ENCODE peak calls at places on chromosomes 11 and 22, in nine cellular contexts. Q is brain microvascular endothelial cell, C is cardiac fibroblast, F is AG04450, M is neural crest cell, J is heart right ventricle, N is suprapubic skin, A is fibroblast of lung, E is mammary epithelial cell. B is an unnamed sample.

GRCh38 chr11:108906826-108907225 is 242.0 kb downstream of the DDX10 start:
- DNase-seq in Q (no peak), C (no peak), F (no peak), M (no peak), J (no peak), N (no peak), A (peak), E (no peak), B (no peak)

GRCh38 chr11:46493786-46494185 is 100.0 kb downstream of the AMBRA1 start:
- DNase-seq in Q (no peak), C (no peak), F (no peak), M (no peak), J (no peak), N (no peak), A (peak), E (no peak), B (no peak)

GRCh38 chr11:612201-612960 is 3.4 kb downstream of the IRF7 start:
- DNase-seq in Q (no peak), C (peak), F (no peak), M (no peak), J (no peak), N (no peak), A (peak), E (no peak), B (no peak)

GRCh38 chr11:117384045-117384444 is 56.4 kb downstream of the CEP164 start:
- DNase-seq in Q (peak), C (peak), F (peak), M (no peak), J (no peak), N (no peak), A (peak), E (peak), B (peak)

GRCh38 chr11:41659990-41660389 is 200.5 kb upstream of the LRRC4C start:
- DNase-seq in Q (no peak), C (peak), F (no peak), M (no peak), J (no peak), N (no peak), A (no peak), E (peak), B (peak)

GRCh38 chr22:35195821-35196220 is 61.5 kb upstream of the HMGXB4 start:
- DNase-seq in Q (no peak), C (no peak), F (no peak), M (no peak), J (no peak), N (no peak), A (no peak), E (no peak), B (no peak)

GRCh38 chr22:32823024-32823730 is 21.7 kb downstream of the TIMP3 start:
- DNase-seq in Q (no peak), C (peak), F (no peak), M (peak), J (no peak), N (no peak), A (no peak), E (no peak), B (peak)

GRCh38 chr11:36141595-36141994 is 147.6 kb downstream of the COMMD9 start:
- DNase-seq in Q (no peak), C (no peak), F (no peak), M (no peak), J (no peak), N (no peak), A (no peak), E (no peak), B (no peak)

GRCh38 chr22:38167988-38168407 is 13.6 kb downstream of the PLA2G6 start:
- DNase-seq in Q (no peak), C (peak), F (no peak), M (no peak), J (peak), N (no peak), A (no peak), E (peak), B (no peak)

GRCh38 chr11:77071671-77072605 is 5.2 kb downstream of the CAPN5 start:
- DNase-seq in Q (peak), C (peak), F (no peak), M (no peak), J (no peak), N (peak), A (peak), E (no peak), B (no peak)

GRCh38 chr11:93236741-93237675 is 39.2 kb upstream of the SLC36A4 start:
- DNase-seq in Q (peak), C (peak), F (no peak), M (peak), J (no peak), N (no peak), A (peak), E (peak), B (peak)

GRCh38 chr22:41273128-41273527 is 12.9 kb downstream of the RANGAP1 start:
- DNase-seq in Q (no peak), C (no peak), F (no peak), M (no peak), J (no peak), N (no peak), A (no peak), E (no peak), B (no peak)

GRCh38 chr11:119147604-119148333 is 1.1 kb upstream of the ABCG4 start:
- DNase-seq in Q (no peak), C (no peak), F (no peak), M (no peak), J (no peak), N (no peak), A (no peak), E (no peak), B (no peak)

GRCh38 chr11:20493340-20493739 is 105.8 kb downstream of the PRMT3 start:
- DNase-seq in Q (no peak), C (peak), F (no peak), M (no peak), J (no peak), N (no peak), A (no peak), E (no peak), B (no peak)

GRCh38 chr11:75498556-75499255 is 27.0 kb downstream of the GDPD5 start:
- DNase-seq in Q (no peak), C (peak), F (no peak), M (no peak), J (no peak), N (no peak), A (peak), E (no peak), B (no peak)

GRCh38 chr11:97751405-97751804 is 1269.3 kb upstream of the CNTN5 start:
- DNase-seq in Q (no peak), C (no peak), F (no peak), M (no peak), J (peak), N (no peak), A (no peak), E (no peak), B (no peak)

DNA sequence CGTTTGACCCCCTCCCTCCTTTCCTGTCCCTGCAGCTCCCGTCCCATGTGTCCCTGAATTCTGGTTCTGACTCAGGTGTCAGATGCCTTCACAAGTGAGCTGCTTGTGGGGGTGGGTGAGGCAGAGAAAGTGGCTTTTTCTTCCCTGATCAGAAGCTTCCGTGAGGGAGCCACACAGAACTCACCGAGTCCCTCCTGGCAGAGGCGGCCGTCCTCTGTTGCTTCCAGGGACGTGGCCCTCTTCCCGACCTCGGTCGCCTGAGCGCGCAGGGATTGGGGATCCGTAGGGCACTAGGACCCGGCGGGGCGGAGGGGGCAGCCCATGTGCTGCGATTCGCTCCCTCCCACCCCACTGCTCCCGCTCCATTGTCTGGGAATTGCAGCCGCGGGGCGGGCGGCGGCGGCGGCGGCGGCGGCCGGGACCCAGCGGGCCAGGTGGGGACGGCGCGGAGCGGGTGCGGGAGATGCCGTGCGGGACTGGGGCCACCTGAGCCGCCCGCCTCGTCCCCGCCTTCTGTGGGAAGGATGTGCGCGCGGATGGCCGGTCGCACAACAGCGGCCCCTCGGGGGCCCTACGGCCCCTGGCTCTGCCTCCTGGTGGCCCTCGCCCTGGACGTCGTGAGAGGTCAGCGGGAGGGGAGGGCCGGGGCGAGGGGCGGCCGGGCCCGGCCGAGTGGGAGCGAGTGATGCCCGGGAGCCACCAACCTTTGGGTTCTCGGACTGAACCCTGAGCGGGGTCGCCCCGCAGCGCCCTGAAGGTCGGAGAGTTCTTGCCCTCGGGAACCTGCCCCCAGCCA is at the start of gene TMEM132A:
- DNase-seq in Q (peak), C (peak), F (no peak), M (peak), J (peak), N (no peak), A (peak), E (peak), B (no peak)
- TF ChIP-seq CTCF in Q (no peak), C (no peak), F (no peak), M (no peak), J (no peak), N (no peak), A (no peak), E (peak), B (no peak)

GRCh38 chr11:123033895-123034294 is 28.0 kb downstream of the HSPA8 start:
- DNase-seq in Q (no peak), C (peak), F (no peak), M (no peak), J (no peak), N (peak), A (no peak), E (no peak), B (no peak)
- TF ChIP-seq CTCF in Q (peak), C (peak), F (peak), M (no peak), J (peak), N (no peak), A (peak), E (no peak), B (peak)

GRCh38 chr11:78615724-78616123 is 41.1 kb upstream of the NARS2 start:
- DNase-seq in Q (no peak), C (no peak), F (no peak), M (no peak), J (no peak), N (no peak), A (no peak), E (no peak), B (no peak)
- TF ChIP-seq CTCF in Q (no peak), C (peak), F (peak), M (no peak), J (no peak), N (no peak), A (no peak), E (peak), B (no peak)

DNA sequence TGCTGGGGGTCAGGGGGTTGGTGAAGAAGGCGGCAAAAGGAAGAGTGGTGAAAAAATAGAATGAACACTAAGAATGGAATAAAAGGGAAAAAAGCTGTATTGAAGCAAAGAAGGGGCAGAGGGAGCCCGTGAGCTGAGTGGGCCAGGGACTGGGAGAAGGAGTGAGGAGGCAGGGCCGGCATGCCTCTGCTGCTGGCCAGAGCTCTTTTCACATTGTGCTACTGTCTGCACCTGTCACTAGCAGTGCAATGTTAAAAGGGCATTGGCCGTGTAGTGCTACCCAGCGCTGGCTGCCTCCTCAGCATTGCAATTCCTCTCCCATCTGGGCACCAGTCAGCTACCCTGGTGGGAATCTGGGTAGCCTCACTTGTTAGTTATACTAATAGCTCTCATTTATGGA is 8.7 kb downstream of the YPEL4 start:
- DNase-seq in Q (peak), C (peak), F (no peak), M (peak), J (no peak), N (no peak), A (no peak), E (no peak), B (no peak)
- TF ChIP-seq CTCF in Q (peak), C (peak), F (peak), M (peak), J (peak), N (no peak), A (peak), E (peak), B (peak)

DNA sequence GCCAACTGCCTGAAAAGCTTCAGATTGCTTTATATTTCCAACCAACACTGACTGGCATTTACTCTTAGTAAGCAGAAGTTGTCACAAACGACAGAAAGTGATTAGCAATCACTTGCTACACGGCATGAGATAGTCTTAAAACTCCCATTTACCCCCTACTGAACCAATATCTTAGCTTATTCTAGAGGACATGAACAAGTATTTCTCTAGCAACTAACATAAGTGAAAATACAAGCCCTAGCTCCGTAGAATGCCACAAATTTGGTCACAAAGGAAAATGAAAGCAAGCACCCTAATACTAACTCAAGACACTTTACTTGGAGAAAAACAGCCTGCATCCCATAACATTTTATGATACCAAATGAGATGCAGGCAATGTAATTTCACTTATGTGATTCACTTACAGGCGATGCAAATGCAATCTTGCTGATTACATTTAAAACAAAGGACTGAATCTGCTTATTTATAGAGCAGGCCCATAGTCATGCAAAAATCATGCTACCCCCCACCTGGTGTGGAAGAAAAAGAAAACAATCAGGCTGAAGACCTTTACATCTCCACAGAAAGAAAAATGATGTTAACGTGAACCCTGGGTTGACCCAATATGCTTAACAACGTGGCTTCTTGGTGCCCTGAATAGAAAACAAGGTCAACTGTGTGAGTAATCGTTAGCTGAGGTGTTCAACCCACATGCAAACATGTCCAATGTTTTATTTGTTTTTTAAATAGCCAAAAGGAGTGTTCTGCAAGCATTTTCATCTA is 25.6 kb downstream of the MPPED2 start:
- DNase-seq in Q (no peak), C (no peak), F (no peak), M (no peak), J (no peak), N (no peak), A (no peak), E (no peak), B (no peak)
- TF ChIP-seq CTCF in Q (no peak), C (no peak), F (no peak), M (no peak), J (no peak), N (no peak), A (no peak), E (no peak), B (no peak)

GRCh38 chr11:61994981-61995380 is 27.5 kb upstream of the FTH1 start:
- DNase-seq in Q (no peak), C (no peak), F (no peak), M (no peak), J (no peak), N (no peak), A (no peak), E (no peak), B (no peak)

GRCh38 chr11:62001450-62002178 is 34.2 kb upstream of the FTH1 start:
- DNase-seq in Q (no peak), C (peak), F (no peak), M (no peak), J (peak), N (no peak), A (peak), E (no peak), B (no peak)

GRCh38 chr11:62000539-62001446 is 33.4 kb upstream of the FTH1 start:
- DNase-seq in Q (no peak), C (no peak), F (no peak), M (no peak), J (no peak), N (no peak), A (no peak), E (no peak), B (no peak)

GRCh38 chr11:61999141-61999975 is 31.9 kb upstream of the FTH1 start:
- DNase-seq in Q (no peak), C (no peak), F (no peak), M (no peak), J (no peak), N (no peak), A (peak), E (peak), B (no peak)

GRCh38 chr11:61996933-61997332 is 29.5 kb upstream of the FTH1 start:
- DNase-seq in Q (no peak), C (no peak), F (no peak), M (no peak), J (no peak), N (no peak), A (no peak), E (no peak), B (no peak)
- TF ChIP-seq CTCF in Q (no peak), C (no peak), F (no peak), M (no peak), J (no peak), N (no peak), A (no peak), E (no peak), B (no peak)

GRCh38 chr22:36386351-36386899 is 1.3 kb downstream of the MYH9 start:
- DNase-seq in Q (no peak), C (peak), F (no peak), M (no peak), J (peak), N (no peak), A (no peak), E (no peak), B (no peak)
- TF ChIP-seq CTCF in Q (no peak), C (no peak), F (peak), M (no peak), J (no peak), N (no peak), A (no peak), E (no peak), B (no peak)

GRCh38 chr11:70109903-70110302 is 31.8 kb downstream of the ANO1 start:
- DNase-seq in Q (no peak), C (no peak), F (no peak), M (no peak), J (peak), N (no peak), A (no peak), E (no peak), B (no peak)

GRCh38 chr11:70111269-70112016 is 33.3 kb downstream of the ANO1 start:
- DNase-seq in Q (peak), C (peak), F (peak), M (peak), J (peak), N (peak), A (peak), E (no peak), B (peak)

GRCh38 chr11:70110538-70111055 is 32.5 kb downstream of the ANO1 start:
- DNase-seq in Q (no peak), C (no peak), F (no peak), M (no peak), J (peak), N (no peak), A (no peak), E (no peak), B (no peak)

GRCh38 chr11:70109006-70109405 is 30.9 kb downstream of the ANO1 start:
- DNase-seq in Q (peak), C (no peak), F (no peak), M (no peak), J (peak), N (no peak), A (no peak), E (no peak), B (peak)

DNA sequence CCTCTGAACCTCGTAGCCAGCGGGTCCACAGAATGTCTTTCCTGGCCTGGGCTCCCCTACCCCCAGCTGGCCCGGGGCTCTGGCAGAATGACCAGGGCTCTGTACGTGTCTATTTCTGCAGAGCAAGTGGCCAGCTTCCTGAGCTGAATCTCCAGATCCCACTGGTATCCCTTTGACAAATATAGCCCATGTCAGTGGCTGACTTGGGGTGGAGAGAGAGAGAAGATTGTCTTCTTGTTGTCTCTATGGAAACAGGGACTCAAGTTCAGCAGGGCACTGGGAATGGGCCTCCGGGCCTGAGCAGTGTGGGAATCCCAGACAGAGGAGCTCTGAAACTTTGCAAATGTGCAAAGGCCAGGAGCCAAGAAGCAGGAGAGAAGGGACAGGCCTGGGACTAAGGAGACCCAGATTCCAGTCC is 33.9 kb downstream of the ANO1 start:
- DNase-seq in Q (no peak), C (no peak), F (no peak), M (peak), J (peak), N (no peak), A (no peak), E (no peak), B (no peak)
- TF ChIP-seq CTCF in Q (no peak), C (no peak), F (no peak), M (no peak), J (no peak), N (no peak), A (no peak), E (no peak), B (no peak)

B was measured in astrocyte of the cerebellum.